ENCODE peak calls at places on chromosomes 7 and 10, in four cellular contexts. C is iPS DF 19.7, P is EL, Q is endothelial cell. I is an unnamed sample.

GRCh38 chr10:113386005-113386404 is 166.8 kb upstream of the HABP2 start:
- DNase-seq in C (no peak), P (peak), Q (no peak), I (no peak)

GRCh38 chr10:62082729-62083412 is 181.4 kb downstream of the ARID5B start:
- DNase-seq in C (no peak), P (no peak), Q (no peak), I (no peak)

GRCh38 chr7:96061844-96062243 is 260.1 kb downstream of the SLC25A13 start:
- DNase-seq in C (no peak), P (no peak), Q (no peak), I (peak)

GRCh38 chr7:27885652-27886051 is 145.7 kb downstream of the TAX1BP1 start:
- DNase-seq in C (no peak), P (no peak), Q (no peak), I (no peak)

GRCh38 chr10:10010397-10010796 is 1007.3 kb upstream of the CELF2 start:
- DNase-seq in C (no peak), P (no peak), Q (no peak), I (no peak)

GRCh38 chr7:24831240-24831639 is 74.0 kb upstream of the GSDME start:
- DNase-seq in C (no peak), P (peak), Q (no peak), I (no peak)

GRCh38 chr7:50588937-50589336 is 23.7 kb upstream of the DDC start:
- DNase-seq in C (peak), P (no peak), Q (no peak), I (no peak)

GRCh38 chr10:117137031-117137910 is 799 bp downstream of the VAX1 start:
- DNase-seq in C (no peak), P (peak), Q (peak), I (no peak)

GRCh38 chr7:38625866-38626265 is 5.3 kb downstream of the AMPH start:
- DNase-seq in C (no peak), P (no peak), Q (no peak), I (no peak)

GRCh38 chr10:53918755-53919154 is 882.3 kb downstream of the PCDH15 start:
- DNase-seq in C (peak), P (no peak), Q (no peak), I (no peak)

GRCh38 chr7:120272261-120272895 is 597 bp upstream of the KCND2 start:
- DNase-seq in C (peak), P (peak), Q (no peak), I (peak)

GRCh38 chr7:127887631-127888030 is 143.6 kb downstream of the LRRC4 start:
- DNase-seq in C (no peak), P (no peak), Q (no peak), I (peak)

GRCh38 chr7:129781128-129781855 is 169.8 kb downstream of the NRF1 start:
- DNase-seq in C (no peak), P (no peak), Q (no peak), I (no peak)

GRCh38 chr10:88346151-88346977 is 236.8 kb downstream of the RNLS start:
- DNase-seq in C (no peak), P (no peak), Q (no peak), I (peak)

GRCh38 chr10:104328916-104329710 is 9.2 kb downstream of the ITPRIP start:
- DNase-seq in C (no peak), P (peak), Q (peak), I (no peak)

GRCh38 chr10:3452683-3453388 is 280.3 kb upstream of the PITRM1 start:
- DNase-seq in C (no peak), P (peak), Q (no peak), I (no peak)

GRCh38 chr10:113035724-113036312 is 85.8 kb downstream of the TCF7L2 start:
- DNase-seq in C (no peak), P (no peak), Q (no peak), I (no peak)

GRCh38 chr10:132699411-132700167 is 86.4 kb downstream of the NKX6-2 start:
- DNase-seq in C (no peak), P (no peak), Q (no peak), I (no peak)

GRCh38 chr7:1668486-1668931 is 1.6 kb upstream of the ELFN1 start:
- DNase-seq in C (no peak), P (no peak), Q (no peak), I (no peak)

GRCh38 chr7:106346678-106347217 is 62.0 kb upstream of the NAMPT start:
- DNase-seq in C (no peak), P (peak), Q (no peak), I (no peak)

GRCh38 chr7:79489371-79489770 is 35.9 kb upstream of the MAGI2 start:
- DNase-seq in C (no peak), P (no peak), Q (no peak), I (no peak)

GRCh38 chr10:125003901-125004467 is 62.1 kb downstream of the ZRANB1 start:
- DNase-seq in C (no peak), P (no peak), Q (no peak), I (no peak)

GRCh38 chr7:148862481-148862880 is 21.6 kb downstream of the EZH2 start:
- DNase-seq in C (no peak), P (no peak), Q (no peak), I (no peak)

GRCh38 chr10:80154978-80155695 is 22.6 kb downstream of the PLAC9 start:
- DNase-seq in C (no peak), P (peak), Q (no peak), I (no peak)

GRCh38 chr10:69807122-69807521 is 5.4 kb downstream of the COL13A1 start:
- DNase-seq in C (no peak), P (peak), Q (no peak), I (no peak)

GRCh38 chr10:14686356-14686755 is 88.3 kb downstream of the FAM107B start:
- DNase-seq in C (no peak), P (no peak), Q (no peak), I (no peak)

GRCh38 chr7:27745064-27745583 is 5.2 kb downstream of the TAX1BP1 start:
- DNase-seq in C (peak), P (peak), Q (peak), I (peak)

GRCh38 chr7:6382797-6383196 is 65.0 kb downstream of the DAGLB start:
- DNase-seq in C (no peak), P (no peak), Q (no peak), I (no peak)

GRCh38 chr7:142560166-142560565 is 189.1 kb upstream of the PRSS1 start:
- DNase-seq in C (no peak), P (peak), Q (no peak), I (no peak)

GRCh38 chr10:103969436-103969835 is 2.5 kb downstream of the SLK start:
- DNase-seq in C (no peak), P (peak), Q (no peak), I (no peak)

GRCh38 chr10:62666264-62666663 is 138.3 kb upstream of the ADO start:
- DNase-seq in C (no peak), P (no peak), Q (no peak), I (no peak)

GRCh38 chr10:80163741-80164341 is 31.3 kb downstream of the PLAC9 start:
- DNase-seq in C (no peak), P (peak), Q (no peak), I (peak)

I was measured in G401.